ENCODE peak calls at places on chromosomes 5 and 9, in eight cellular contexts. H, Z, E, V, L, D, F and W are unnamed samples.

GRCh38 chr9:126962336-126962735 is 47.8 kb downstream of the RALGPS1 start:
- DNase-seq in V (no peak), D (no peak), F (no peak), Z (no peak), L (no peak), H (no peak), E (no peak), W (no peak)

GRCh38 chr9:127132921-127133647 is 10.6 kb upstream of the ANGPTL2 start:
- DNase-seq in Z (peak; percentile 29), E (no peak), F (peak; percentile 77), H (peak; percentile 76), D (peak; percentile 63), L (peak; percentile 75), V (peak; percentile 50), W (no peak)

GRCh38 chr5:141973871-141974595 is 5.1 kb downstream of the RNF14 start:
- DNase-seq in E (no peak), L (peak; percentile 92), D (no peak), V (peak; percentile 38), H (no peak), Z (no peak), F (no peak), W (no peak)

GRCh38 chr9:111597852-111598729 is 1.4 kb downstream of the PTGR1 start:
- DNase-seq in D (peak; percentile 91), V (peak; percentile 53), F (peak; percentile 79), H (peak; percentile 89), E (peak; percentile 80), Z (peak; percentile 69), L (peak; percentile 64), W (peak; percentile 77)

GRCh38 chr9:17578911-17579793 is at the start of gene SH3GL2:
- DNase-seq in E (peak; percentile 61), V (peak; percentile 4), Z (peak; percentile 82), L (peak; percentile 4), D (peak; percentile 97), F (no peak), H (no peak), W (peak; percentile 45)

GRCh38 chr5:2948875-2949274 is 197.4 kb upstream of the IRX2 start:
- DNase-seq in Z (no peak), V (no peak), D (no peak), L (no peak), E (no peak), H (no peak), F (no peak), W (no peak)

GRCh38 chr5:149434162-149435014 is 55.3 kb upstream of the IL17B start:
- DNase-seq in Z (peak; percentile 74), D (peak; percentile 89), V (peak; percentile 78), H (peak; percentile 90), L (peak; percentile 82), F (no peak), E (peak; percentile 83), W (peak; percentile 71)

GRCh38 chr9:13318027-13318426 is 38.5 kb upstream of the MPDZ start:
- DNase-seq in E (no peak), L (no peak), Z (no peak), H (no peak), F (no peak), D (no peak), V (no peak), W (no peak)

GRCh38 chr9:99465231-99465891 is 243.3 kb downstream of the SEC61B start:
- DNase-seq in E (no peak), Z (no peak), V (no peak), L (no peak), D (no peak), H (no peak), F (no peak), W (no peak)

GRCh38 chr5:9686211-9686610 is 56.1 kb upstream of the TAS2R1 start:
- DNase-seq in H (no peak), Z (no peak), D (no peak), E (no peak), V (peak; percentile 92), L (peak; percentile 83), F (no peak), W (no peak)

GRCh38 chr5:140544986-140545385 is 2.5 kb upstream of the EIF4EBP3 start:
- DNase-seq in L (no peak), F (no peak), H (no peak), E (no peak), V (no peak), D (no peak), Z (no peak), W (no peak)

GRCh38 chr9:128551652-128552152 is 685 bp upstream of the SPTAN1 start:
- DNase-seq in F (no peak), L (no peak), H (no peak), V (no peak), D (no peak), Z (no peak), E (peak; percentile 94), W (no peak)

GRCh38 chr5:92019376-92019990 is 636.4 kb upstream of the ARRDC3 start:
- DNase-seq in D (no peak), E (no peak), F (no peak), L (peak; percentile 30), Z (no peak), H (no peak), V (peak; percentile 24), W (no peak)

GRCh38 chr9:123344273-123345096 is 11.5 kb upstream of the CRB2 start:
- DNase-seq in F (no peak), H (no peak), E (peak; percentile 57), Z (no peak), L (no peak), V (no peak), D (no peak), W (no peak)
- H3K27ac ChIP-seq in F (no peak overlapping the region), H (peak overlapping the region; percentile 70), E (no peak overlapping the region), Z (no peak overlapping the region), L (no peak overlapping the region), V (no peak overlapping the region), D (no peak overlapping the region), W (no peak overlapping the region)

DNA sequence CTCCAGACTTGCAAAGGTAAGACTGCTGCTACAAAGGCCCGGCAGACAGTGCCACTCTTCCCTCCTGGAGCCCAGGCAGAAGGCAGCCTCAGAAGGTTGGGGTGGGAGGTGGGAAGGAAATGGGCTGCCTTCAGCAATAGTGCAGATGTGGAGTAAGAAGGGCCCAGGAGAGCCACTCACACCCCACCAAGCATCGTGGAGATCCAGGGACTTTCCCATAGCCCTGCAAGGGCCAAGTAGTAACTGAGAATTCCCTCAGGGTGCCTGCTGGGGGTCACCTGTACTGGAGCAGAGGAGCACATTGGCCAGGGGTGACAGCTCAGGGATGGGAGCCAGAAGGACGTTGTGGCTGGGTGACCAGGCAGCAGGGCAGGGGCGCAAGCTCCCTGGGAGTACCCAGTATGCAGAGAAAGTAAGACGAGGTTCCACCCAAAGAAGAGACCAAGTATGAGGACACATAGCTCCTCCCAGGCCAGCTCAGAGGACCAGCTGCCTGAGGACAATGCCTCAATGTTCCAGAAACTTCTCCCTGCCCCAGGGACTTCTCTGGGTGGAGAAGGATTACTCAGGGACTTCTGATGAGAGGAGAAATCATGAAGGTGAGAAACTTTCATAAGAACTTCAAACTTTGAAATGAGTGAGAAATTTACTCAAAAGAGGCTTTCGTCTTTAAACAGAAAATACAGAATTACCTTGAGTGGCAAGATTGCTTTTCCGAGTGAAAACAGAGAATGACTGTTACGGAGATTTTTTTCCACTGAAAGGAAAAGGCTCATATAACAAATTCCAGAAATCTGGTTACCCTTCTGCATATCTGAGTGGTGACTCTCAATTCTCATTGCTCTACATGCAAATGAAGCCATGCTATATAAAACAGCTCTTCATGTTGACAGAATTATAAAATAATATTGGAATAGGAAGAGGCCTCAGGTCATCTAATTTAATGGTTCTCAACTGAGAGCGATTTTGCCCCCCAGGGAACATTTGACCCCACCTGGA is 87.9 kb upstream of the TRIO start:
- DNase-seq in Z (no peak), F (no peak), V (no peak), L (peak; percentile 81), E (no peak), D (no peak), H (no peak), W (no peak)
- H3K27me3 ChIP-seq in Z (no peaks in the 10 kb centered on the region), F (no peaks in the 10 kb centered on the region), V (no peaks in the 10 kb centered on the region), L (no peaks in the 10 kb centered on the region), E (no peaks in the 10 kb centered on the region), D (no peaks in the 10 kb centered on the region), H (no peaks in the 10 kb centered on the region), W (no peaks in the 10 kb centered on the region)

GRCh38 chr9:133682961-133683493 is 46.9 kb downstream of the DBH start:
- DNase-seq in V (no peak), E (no peak), L (no peak), F (no peak), H (no peak), D (no peak), Z (no peak), W (no peak)
- H3K27ac ChIP-seq in V (no peak overlapping the region), E (no peak overlapping the region), L (no peak overlapping the region), F (no peak overlapping the region), H (no peak overlapping the region), D (no peak overlapping the region), Z (peak overlapping the region; percentile 61), W (peak overlapping the region; percentile 25)

DNA sequence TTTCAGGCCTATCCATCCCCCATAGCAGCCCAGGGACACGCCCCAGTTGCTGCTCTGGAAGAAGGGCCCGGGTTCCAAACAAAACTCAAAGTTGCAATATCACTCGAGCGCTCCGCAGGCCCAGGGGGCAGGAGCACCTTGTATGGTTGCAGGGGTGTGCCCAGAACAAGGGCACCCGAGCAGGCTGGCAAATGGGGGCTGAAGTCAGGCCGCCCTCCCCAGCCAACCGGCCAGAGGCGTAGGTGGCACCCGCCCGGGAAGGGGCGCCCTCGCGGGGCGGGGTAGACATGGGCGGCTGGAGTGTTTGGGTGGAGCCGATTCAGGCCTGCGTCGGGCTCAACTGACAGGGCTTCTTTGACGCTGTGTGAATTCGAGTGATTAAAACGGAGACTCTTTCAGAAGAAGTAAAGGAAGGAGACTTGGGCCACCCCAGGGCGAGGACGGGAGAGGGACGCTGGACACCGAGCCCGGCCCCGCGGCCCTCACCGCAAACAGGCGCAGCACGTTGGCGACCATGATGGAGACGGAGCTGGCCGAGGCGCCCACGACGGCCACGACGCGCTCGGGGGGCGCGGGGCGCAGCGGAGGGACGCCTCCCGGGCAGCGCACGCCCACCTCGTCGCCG is 1.1 kb downstream of the GRM6 start:
- DNase-seq in F (no peak), V (no peak), H (no peak), L (no peak), Z (no peak), E (no peak), D (peak; percentile 15), W (no peak)
- H3K27me3 ChIP-seq in F (peaks cover 48% of the 10 kb centered on the region), V (peaks cover 17% of the 10 kb centered on the region), H (peaks cover 6% of the 10 kb centered on the region), L (peaks cover 2% of the 10 kb centered on the region), Z (peaks cover 58% of the 10 kb centered on the region), E (no peaks in the 10 kb centered on the region), D (peaks cover 42% of the 10 kb centered on the region), W (no peaks in the 10 kb centered on the region)

DNA sequence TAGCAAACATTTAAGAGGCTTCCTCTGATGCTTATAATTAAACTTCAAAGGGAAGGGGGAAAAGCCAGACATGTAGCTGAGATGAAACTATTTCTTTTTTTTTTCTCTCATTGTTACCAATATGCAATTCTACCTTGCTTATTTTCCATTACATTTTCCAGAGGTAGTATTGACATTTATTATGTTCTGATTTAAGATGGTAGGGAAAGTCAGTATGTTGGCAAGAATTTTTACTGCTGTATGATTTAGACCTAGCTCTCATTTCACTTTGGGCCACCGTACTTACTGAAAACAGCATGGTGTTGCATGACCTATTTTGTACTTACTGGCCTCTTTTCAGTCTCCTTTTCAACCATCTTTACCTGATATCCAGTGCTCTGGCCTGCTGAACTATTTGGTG is 9.6 kb upstream of the SPINK6 start:
- DNase-seq in Z (no peak), H (no peak), F (no peak), E (no peak), D (no peak), V (no peak), L (no peak), W (no peak)
- H3K27ac ChIP-seq in Z (no peak overlapping the region), H (peak overlapping the region; percentile 71), F (no peak overlapping the region), E (no peak overlapping the region), D (no peak overlapping the region), V (no peak overlapping the region), L (no peak overlapping the region), W (no peak overlapping the region)